ENCODE peak calls at places on chromosome 6, in nine cellular contexts. F, V, H, Q, U, Y, Z, W and I are unnamed samples.

GRCh38 chr6:157491571-157492232 is 110.7 kb downstream of the ZDHHC14 start:
- DNase-seq in Q (no peak), Z (no peak), H (no peak), V (no peak), Y (no peak), U (no peak), F (no peak), W (no peak), I (peak; percentile 8)

GRCh38 chr6:139402935-139403386 is 28.5 kb upstream of the CITED2 start:
- DNase-seq in V (no peak), H (no peak), Z (peak; percentile 9), Y (no peak), F (no peak), W (peak; percentile 95), U (no peak), Q (no peak), I (no peak)

GRCh38 chr6:147507162-147508072 is 1.1 kb upstream of the SAMD5 start:
- DNase-seq in Z (peak; percentile 33), U (peak; percentile 42), H (no peak), W (peak; percentile 37), V (no peak), Q (peak; percentile 33), F (peak; percentile 34), Y (no peak), I (peak; percentile 44)

GRCh38 chr6:35043381-35043780 is 97.8 kb downstream of the TCP11 start:
- DNase-seq in H (no peak), W (no peak), Z (no peak), Q (no peak), V (no peak), Y (no peak), U (no peak), F (no peak), I (no peak)

GRCh38 chr6:106574729-106575458 is 54.4 kb downstream of the RTN4IP1 start:
- DNase-seq in Z (peak; percentile 77), H (no peak), U (no peak), V (peak; percentile 73), W (peak; percentile 90), Q (no peak), Y (no peak), F (peak; percentile 45), I (peak; percentile 62)

GRCh38 chr6:116572162-116572561 is 858 bp downstream of the RWDD1 start:
- DNase-seq in H (peak; percentile 29), Z (no peak), W (peak; percentile 75), Y (peak; percentile 37), V (no peak), U (peak; percentile 51), Q (no peak), F (peak; percentile 57), I (peak; percentile 30)

GRCh38 chr6:11275598-11275997 is 43.1 kb upstream of the NEDD9 start:
- DNase-seq in U (no peak), F (peak; percentile 74), W (no peak), V (no peak), H (no peak), Z (no peak), Q (no peak), Y (no peak), I (no peak)

GRCh38 chr6:157272866-157273755 is 50.2 kb downstream of the TMEM242 start:
- DNase-seq in H (no peak), W (peak; percentile 43), F (no peak), Z (no peak), Q (peak; percentile 65), V (no peak), Y (peak; percentile 81), U (no peak), I (peak; percentile 37)

GRCh38 chr6:164861964-164862363 is 447.4 kb downstream of the C6orf118 start:
- DNase-seq in U (no peak), W (no peak), Z (no peak), H (no peak), F (no peak), Q (no peak), Y (no peak), V (no peak), I (no peak)

GRCh38 chr6:113361014-113361645 is 496.0 kb upstream of the MARCKS start:
- DNase-seq in H (no peak), U (no peak), W (peak; percentile 68), Y (no peak), Q (no peak), F (no peak), Z (peak; percentile 81), V (peak; percentile 66), I (no peak)
- H2AFZ ChIP-seq in H (no peak overlapping the region), U (peak overlapping the region; percentile 79), W (peak overlapping the region; percentile 29), Y (no peak overlapping the region), Q (peak overlapping the region; percentile 94), F (peak overlapping the region; percentile 5), Z (peak overlapping the region; percentile 74), V (peak overlapping the region; percentile 99), I (no peak overlapping the region)

GRCh38 chr6:37696220-37696840 is 1.4 kb downstream of the MDGA1 start:
- DNase-seq in Z (peak; percentile 41), W (peak; percentile 79), Q (peak; percentile 56), H (no peak), F (peak; percentile 32), Y (no peak), V (no peak), U (peak; percentile 66), I (peak; percentile 66)

GRCh38 chr6:37698264-37699137 is 818 bp upstream of the MDGA1 start:
- DNase-seq in Z (peak; percentile 58), U (peak; percentile 90), V (peak; percentile 24), H (peak; percentile 38), Y (peak; percentile 44), W (peak; percentile 64), Q (peak; percentile 76), F (peak; percentile 62), I (peak; percentile 83)

GRCh38 chr6:37695273-37695672 is 2.4 kb downstream of the MDGA1 start:
- DNase-seq in Y (no peak), V (no peak), H (no peak), W (no peak), F (no peak), Q (no peak), Z (no peak), U (no peak), I (peak; percentile 42)

GRCh38 chr6:37695857-37696219 is 1.8 kb downstream of the MDGA1 start:
- DNase-seq in U (peak; percentile 58), Q (no peak), H (no peak), Z (peak; percentile 12), W (peak; percentile 38), Y (no peak), F (no peak), V (no peak), I (no peak)

GRCh38 chr6:37696841-37697735 is 595 bp downstream of the MDGA1 start:
- DNase-seq in Z (no peak), V (no peak), W (peak; percentile 61), F (peak; percentile 48), Q (no peak), H (peak; percentile 13), Y (no peak), U (peak; percentile 82), I (peak; percentile 55)
- TF ChIP-seq EZH2phosphoT487 in Z (no peak), V (no peak), W (no peak), F (no peak), Q (peak; percentile 99), H (no peak), Y (peak; percentile 98), U (no peak), I (no peak)

DNA sequence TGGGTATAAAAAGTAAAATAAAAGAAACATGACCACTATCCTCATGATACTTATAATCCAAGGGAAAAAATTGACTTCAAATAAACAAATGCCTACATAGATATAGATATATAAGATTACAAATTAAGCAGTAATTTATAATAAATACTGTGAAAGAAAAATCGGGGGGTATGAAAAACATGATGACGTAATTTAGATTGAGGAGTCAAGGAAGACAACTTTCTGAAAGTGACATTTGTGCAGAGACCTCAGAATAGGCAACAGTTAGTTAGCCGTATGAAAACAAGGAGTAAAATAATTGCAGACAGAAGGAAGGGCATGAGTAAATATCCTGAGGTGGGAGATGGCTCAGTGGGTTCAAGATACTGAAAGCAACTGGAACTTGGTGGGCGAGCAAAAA is 28.2 kb upstream of the RAB23 start:
- DNase-seq in F (no peak), Y (no peak), Z (no peak), H (no peak), Q (no peak), W (no peak), U (no peak), V (no peak), I (no peak)
- H2AFZ ChIP-seq in F (no peak overlapping the region), Y (no peak overlapping the region), Z (no peak overlapping the region), H (no peak overlapping the region), Q (no peak overlapping the region), W (no peak overlapping the region), U (no peak overlapping the region), V (no peak overlapping the region), I (no peak overlapping the region)

DNA sequence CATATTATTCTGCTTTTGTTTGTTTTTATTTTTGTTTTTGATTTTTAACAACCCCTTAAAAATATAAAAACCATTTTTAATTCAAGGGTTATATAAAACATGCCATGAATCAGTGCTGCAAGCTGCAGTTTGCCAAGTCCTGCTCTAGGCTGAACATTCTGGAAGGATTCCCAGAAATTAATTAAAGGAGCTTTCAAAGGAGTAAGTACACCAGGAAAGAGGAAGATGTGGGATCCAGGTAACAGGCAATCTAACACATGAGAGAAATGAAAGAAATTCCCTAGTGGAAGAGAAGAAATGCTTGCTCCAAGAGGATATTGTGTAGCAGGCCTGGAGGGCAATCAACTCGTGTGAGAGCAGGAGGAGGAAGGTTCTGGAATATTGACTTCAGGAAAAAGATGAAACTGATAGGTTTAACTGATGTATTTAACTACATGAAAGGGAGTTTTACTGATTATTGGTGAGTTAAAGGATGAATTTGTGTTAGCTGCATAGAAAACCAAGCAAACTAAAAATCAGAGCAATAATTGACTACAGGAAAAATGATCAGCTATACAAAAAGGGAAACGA is 146.0 kb upstream of the PHACTR1 start:
- DNase-seq in F (no peak), W (peak; percentile 85), V (no peak), Q (no peak), U (no peak), Y (no peak), Z (peak; percentile 33), H (no peak), I (no peak)
- TF ChIP-seq EZH2phosphoT487 in F (no peak), W (no peak), V (no peak), Q (no peak), U (no peak), Y (no peak), Z (no peak), H (no peak), I (no peak)

DNA sequence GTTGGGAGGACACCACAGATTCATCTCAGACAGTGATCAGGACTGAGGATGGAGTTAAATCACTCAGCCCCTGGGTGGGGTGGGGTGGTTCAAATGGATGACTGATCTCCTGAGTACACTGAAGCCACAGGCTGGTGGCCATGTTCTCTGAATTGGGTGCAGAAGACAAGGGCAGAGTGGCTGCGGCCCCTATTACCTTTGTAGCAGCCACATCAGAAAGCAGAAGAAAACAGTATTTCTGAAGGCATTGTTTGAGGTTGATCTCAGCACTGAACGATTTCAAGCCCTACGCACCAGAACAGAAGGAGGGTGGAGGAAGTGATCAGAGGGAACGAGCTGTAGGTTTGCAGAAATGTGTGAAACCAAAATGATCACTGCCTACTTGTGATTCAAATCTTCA is 71.6 kb downstream of the SH3BGRL2 start:
- DNase-seq in H (no peak), Q (no peak), W (no peak), Z (no peak), Y (no peak), F (no peak), V (no peak), U (no peak), I (no peak)
- H2AFZ ChIP-seq in H (no peak overlapping the region), Q (no peak overlapping the region), W (no peak overlapping the region), Z (no peak overlapping the region), Y (no peak overlapping the region), F (no peak overlapping the region), V (no peak overlapping the region), U (no peak overlapping the region), I (no peak overlapping the region)